ENCODE peak calls at places on chromosomes 1 and 21, in five cellular contexts. Q is AG04450, X is left lung, O is thoracic aorta, V is stomach. U is an unnamed sample.

GRCh38 chr1:227273557-227273956 is 44.7 kb downstream of the CDC42BPA start:
- DNase-seq in Q (no peak), X (no peak), O (no peak), V (no peak), U (no peak)

GRCh38 chr1:111203681-111204210 is 3.3 kb upstream of the DENND2D start:
- DNase-seq in Q (no peak), X (peak; percentile 99), O (no peak), V (peak; percentile 89), U (peak; percentile 93)

GRCh38 chr1:22670352-22670964 is 17.4 kb downstream of the C1QB start:
- DNase-seq in Q (no peak), X (no peak), O (no peak), V (no peak), U (no peak)

GRCh38 chr1:222817529-222817928 is 2.7 kb downstream of the DISP1 start:
- DNase-seq in Q (peak; percentile 69), X (no peak), O (peak; percentile 16), V (no peak), U (no peak)

GRCh38 chr1:24763671-24764070 is 18.4 kb downstream of the CLIC4 start:
- DNase-seq in Q (no peak), X (no peak), O (no peak), V (no peak), U (no peak)

GRCh38 chr1:164588388-164589341 is 29.7 kb downstream of the PBX1 start:
- DNase-seq in Q (peak; percentile 46), X (no peak), O (no peak), V (no peak), U (no peak)

GRCh38 chr1:10788592-10789006 is 7.8 kb downstream of the CASZ1 start:
- DNase-seq in Q (no peak), X (no peak), O (no peak), V (peak; percentile 70), U (no peak)

GRCh38 chr1:27971674-27972073 is 11.9 kb downstream of the XKR8 start:
- DNase-seq in Q (no peak), X (no peak), O (no peak), V (no peak), U (no peak)

GRCh38 chr1:235757697-235758096 is 108.1 kb upstream of the GNG4 start:
- DNase-seq in Q (no peak), X (no peak), O (no peak), V (no peak), U (no peak)

GRCh38 chr1:88946845-88947244 is 45.6 kb downstream of the KYAT3 start:
- DNase-seq in Q (peak; percentile 4), X (no peak), O (no peak), V (no peak), U (no peak)

GRCh38 chr1:164709541-164710287 is 150.7 kb downstream of the PBX1 start:
- DNase-seq in Q (no peak), X (no peak), O (no peak), V (no peak), U (no peak)

GRCh38 chr1:201463071-201463552 is 5.9 kb downstream of the PHLDA3 start:
- DNase-seq in Q (no peak), X (no peak), O (no peak), V (no peak), U (no peak)

GRCh38 chr1:213122514-213122929 is 71.5 kb downstream of the RPS6KC1 start:
- DNase-seq in Q (peak; percentile 24), X (no peak), O (no peak), V (no peak), U (peak; percentile 18)

GRCh38 chr1:202671388-202671787 is 38.9 kb downstream of the SYT2 start:
- DNase-seq in Q (no peak), X (no peak), O (no peak), V (peak; percentile 80), U (no peak)

GRCh38 chr21:42539931-42540343 is 26.3 kb downstream of the SLC37A1 start:
- DNase-seq in Q (no peak), X (no peak), O (no peak), V (peak; percentile 51), U (no peak)
- TF ChIP-seq CTCF in Q (no peak), X (no peak), O (no peak), V (no peak), U (peak; percentile 19)

GRCh38 chr1:15246960-15247614 is at the start of gene FHAD1:
- DNase-seq in Q (no peak), X (peak; percentile 87), O (no peak), V (peak; percentile 78), U (peak; percentile 86)
- H3K27me3 ChIP-seq in Q (peaks cover 32% of the 10 kb centered on the region), X (no peaks in the 10 kb centered on the region), O (no peaks in the 10 kb centered on the region), V (peaks cover 8% of the 10 kb centered on the region), U (peaks cover 2% of the 10 kb centered on the region)

DNA sequence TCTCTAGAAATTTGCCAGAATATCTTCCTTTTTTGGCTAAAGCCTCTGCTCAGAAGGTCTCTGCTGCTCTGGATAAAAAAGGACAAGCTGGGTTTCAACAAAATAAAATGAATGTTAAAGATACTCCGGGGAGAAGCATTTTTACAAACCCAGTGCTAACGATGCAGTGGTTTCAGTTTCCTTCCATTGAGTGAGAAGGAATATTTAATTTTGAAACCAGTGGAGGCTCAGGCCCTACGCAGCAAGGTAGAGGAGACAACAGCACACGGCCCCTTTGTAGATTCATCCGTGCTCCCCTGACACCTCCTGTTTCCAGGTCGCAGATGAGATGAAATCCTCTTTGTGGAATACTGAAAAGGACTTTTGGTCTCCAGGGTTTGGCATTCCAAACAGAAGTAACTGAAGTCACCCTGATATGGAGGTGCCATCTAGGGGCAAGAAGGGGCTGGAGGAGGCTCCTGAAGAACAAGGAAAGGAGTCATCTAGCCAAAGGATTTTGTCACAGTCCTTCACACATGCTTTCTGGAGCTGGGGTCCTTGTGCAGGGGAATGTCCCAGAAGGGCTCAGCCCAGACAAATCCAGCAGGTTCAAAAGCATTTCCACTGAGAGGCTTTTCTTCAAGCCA is 65.7 kb upstream of the SYT6 start:
- DNase-seq in Q (no peak), X (no peak), O (no peak), V (no peak), U (no peak)
- TF ChIP-seq CTCF in Q (peak; percentile 10), X (no peak), O (no peak), V (no peak), U (no peak)

GRCh38 chr1:29409616-29410015 is 173.3 kb downstream of the PTPRU start:
- DNase-seq in Q (no peak), X (no peak), O (no peak), V (no peak), U (no peak)
- H3K27me3 ChIP-seq in Q (peaks cover 2% of the 10 kb centered on the region), X (no peaks in the 10 kb centered on the region), O (no peaks in the 10 kb centered on the region), V (peaks cover 56% of the 10 kb centered on the region), U (no peaks in the 10 kb centered on the region)

GRCh38 chr1:21320410-21321107 is 30.3 kb upstream of the ECE1 start:
- DNase-seq in Q (no peak), X (no peak), O (no peak), V (no peak), U (no peak)

GRCh38 chr1:21318057-21318713 is 27.9 kb upstream of the ECE1 start:
- DNase-seq in Q (no peak), X (no peak), O (no peak), V (no peak), U (no peak)

GRCh38 chr1:21318714-21319159 is 28.5 kb upstream of the ECE1 start:
- DNase-seq in Q (no peak), X (no peak), O (peak; percentile 80), V (peak; percentile 77), U (no peak)

GRCh38 chr1:21317690-21318043 is 27.4 kb upstream of the ECE1 start:
- DNase-seq in Q (no peak), X (no peak), O (no peak), V (no peak), U (no peak)

GRCh38 chr1:21319447-21320407 is 29.5 kb upstream of the ECE1 start:
- DNase-seq in Q (no peak), X (no peak), O (no peak), V (peak; percentile 83), U (no peak)
- TF ChIP-seq CTCF in Q (peak; percentile 36), X (no peak), O (peak; percentile 36), V (no peak), U (no peak)

GRCh38 chr1:34162852-34163766 is 1.9 kb downstream of the CSMD2 start:
- DNase-seq in Q (peak; percentile 89), X (peak; percentile 89), O (peak; percentile 48), V (peak; percentile 42), U (peak; percentile 79)

GRCh38 chr1:34165422-34165921 is 442 bp upstream of the CSMD2 start:
- DNase-seq in Q (no peak), X (no peak), O (no peak), V (no peak), U (no peak)

GRCh38 chr1:34166191-34167090 is 1.4 kb upstream of the CSMD2 start:
- DNase-seq in Q (no peak), X (peak; percentile 72), O (no peak), V (no peak), U (no peak)

GRCh38 chr1:34164510-34165381 is at the start of gene CSMD2:
- DNase-seq in Q (peak; percentile 24), X (no peak), O (no peak), V (no peak), U (no peak)

DNA sequence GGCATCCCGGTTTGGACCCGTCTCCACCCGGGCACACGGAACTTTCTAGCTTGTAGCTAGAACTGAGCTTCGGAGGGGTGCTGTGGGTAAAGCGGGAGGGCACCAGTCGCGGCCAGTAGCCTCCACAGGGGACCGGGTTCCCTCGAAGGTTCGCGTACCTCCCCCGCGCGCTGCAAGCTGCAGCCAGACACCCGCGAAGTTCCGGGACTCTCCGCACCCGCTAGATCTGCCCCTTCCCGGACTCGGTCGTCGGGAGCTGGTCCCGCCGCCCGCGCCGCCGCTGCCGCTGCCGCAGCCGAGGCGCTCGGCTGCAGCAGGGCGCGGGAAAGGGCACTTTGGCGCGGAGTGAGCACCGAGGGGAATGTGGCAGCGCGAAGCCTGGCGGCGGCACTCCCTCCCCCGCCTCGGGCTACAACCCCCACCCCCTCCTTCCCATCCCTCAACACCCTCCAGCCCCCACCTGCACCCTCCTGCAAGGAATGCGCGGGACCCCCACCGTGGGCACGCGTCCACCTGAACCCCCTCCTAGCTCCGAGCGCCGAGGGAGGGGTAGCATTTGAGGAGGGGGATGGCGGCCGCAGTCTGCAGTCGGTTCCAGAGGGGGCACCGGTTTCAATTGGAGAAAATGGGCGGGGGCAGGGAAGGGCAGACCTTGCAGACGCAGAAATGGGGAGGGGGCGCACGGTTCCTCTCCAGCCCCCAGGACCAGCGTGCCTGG is 1.1 kb downstream of the CSMD2 start:
- DNase-seq in Q (no peak), X (peak; percentile 76), O (no peak), V (no peak), U (no peak)
- H3K27me3 ChIP-seq in Q (peaks cover 6% of the 10 kb centered on the region), X (peaks cover 49% of the 10 kb centered on the region), O (no peaks in the 10 kb centered on the region), V (peaks cover 98% of the 10 kb centered on the region), U (peaks cover 2% of the 10 kb centered on the region)

DNA sequence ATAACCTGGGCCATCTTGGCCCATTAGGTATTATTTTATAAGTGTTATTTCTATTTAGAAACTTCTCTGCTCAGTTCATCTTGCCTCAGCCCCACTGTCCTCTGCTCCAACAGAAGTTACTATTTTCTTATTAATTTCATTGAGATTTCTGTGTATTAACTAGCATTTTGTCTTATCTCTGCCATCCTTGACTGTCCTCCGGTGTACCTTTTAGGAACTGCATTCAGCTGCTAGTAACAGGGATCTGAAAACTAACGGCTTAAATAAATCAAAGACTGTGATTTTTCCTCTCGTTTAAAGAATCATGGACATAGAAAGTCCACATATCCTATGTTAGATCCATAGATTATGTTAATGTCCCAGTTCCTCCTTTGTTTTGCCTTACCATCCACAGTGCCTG is 382.5 kb downstream of the MATN1 start:
- DNase-seq in Q (no peak), X (no peak), O (no peak), V (no peak), U (no peak)
- TF ChIP-seq CTCF in Q (no peak), X (no peak), O (no peak), V (no peak), U (peak; percentile 9)

DNA sequence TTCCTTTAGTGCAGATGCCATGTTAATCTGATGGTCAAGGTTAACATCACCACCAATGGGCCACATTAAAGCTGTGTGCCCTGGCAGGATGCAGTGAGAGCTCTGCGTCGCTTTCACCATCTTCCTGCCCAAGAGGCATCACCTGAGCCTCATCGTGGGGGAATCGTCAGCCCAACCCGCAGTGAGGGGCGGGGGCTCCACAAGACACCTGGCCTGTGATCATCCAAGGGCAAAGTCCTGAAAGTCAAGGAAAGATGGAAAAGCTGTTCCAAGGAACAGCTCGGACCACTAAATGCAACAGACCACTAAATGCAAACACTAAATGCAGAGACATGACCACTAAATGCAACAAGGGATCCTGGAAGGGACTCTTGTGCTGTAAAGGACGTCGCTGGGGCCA is 49.9 kb downstream of the WDR4 start:
- DNase-seq in Q (no peak), X (no peak), O (no peak), V (no peak), U (no peak)
- H3K27me3 ChIP-seq in Q (peaks cover 2% of the 10 kb centered on the region), X (peaks cover 4% of the 10 kb centered on the region), O (peaks cover 3% of the 10 kb centered on the region), V (peaks cover 73% of the 10 kb centered on the region), U (no peaks in the 10 kb centered on the region)

U was measured in GM06990.